ENCODE peak calls at places on chromosomes 6 and 20, in ten cellular contexts. One of them, this sample, is unnamed.

GRCh38 chr6:93787841-93788240 is 368.5 kb upstream of the EPHA7 start:
- DNase-seq in psoas muscle: no peak
- DNase-seq in endothelial cell: no peak
- DNase-seq in CD8-positive, alpha-beta T cell: no peak
- DNase-seq in NCI-H510A treated with DMSO at 0.1 percent for 48 hours: no peak
- DNase-seq in GM19239: no peak
- DNase-seq in anterior cingulate cortex: no peak
- DNase-seq in activated naive CD8-positive, alpha-beta T cell treated with anti-CD3 and anti-CD28 coated beads, Interleukin-2, amount 50 U/mL, for 16 hours: no peak
- DNase-seq in iris pigment epithelial cell: peak; percentile 79
- DNase-seq in cerebellum: no peak
- DNase-seq in this sample: no peak

GRCh38 chr6:311679-312220 is 19.5 kb downstream of the DUSP22 start:
- DNase-seq in psoas muscle: no peak
- DNase-seq in endothelial cell: no peak
- DNase-seq in CD8-positive, alpha-beta T cell: no peak
- DNase-seq in NCI-H510A treated with DMSO at 0.1 percent for 48 hours: no peak
- DNase-seq in GM19239: no peak
- DNase-seq in anterior cingulate cortex: no peak
- DNase-seq in activated naive CD8-positive, alpha-beta T cell treated with anti-CD3 and anti-CD28 coated beads, Interleukin-2, amount 50 U/mL, for 16 hours: no peak
- DNase-seq in iris pigment epithelial cell: no peak
- DNase-seq in cerebellum: no peak
- DNase-seq in this sample: no peak

GRCh38 chr6:66032626-66033025 is 325.6 kb upstream of the EYS start:
- DNase-seq in psoas muscle: no peak
- DNase-seq in endothelial cell: no peak
- DNase-seq in CD8-positive, alpha-beta T cell: no peak
- DNase-seq in NCI-H510A treated with DMSO at 0.1 percent for 48 hours: no peak
- DNase-seq in GM19239: no peak
- DNase-seq in anterior cingulate cortex: no peak
- DNase-seq in activated naive CD8-positive, alpha-beta T cell treated with anti-CD3 and anti-CD28 coated beads, Interleukin-2, amount 50 U/mL, for 16 hours: no peak
- DNase-seq in iris pigment epithelial cell: no peak
- DNase-seq in cerebellum: no peak
- DNase-seq in this sample: no peak

GRCh38 chr6:53111865-53112264 is 36.8 kb downstream of the GCM1 start:
- DNase-seq in psoas muscle: no peak
- DNase-seq in endothelial cell: no peak
- DNase-seq in CD8-positive, alpha-beta T cell: no peak
- DNase-seq in NCI-H510A treated with DMSO at 0.1 percent for 48 hours: peak; percentile 57
- DNase-seq in GM19239: no peak
- DNase-seq in anterior cingulate cortex: no peak
- DNase-seq in activated naive CD8-positive, alpha-beta T cell treated with anti-CD3 and anti-CD28 coated beads, Interleukin-2, amount 50 U/mL, for 16 hours: no peak
- DNase-seq in iris pigment epithelial cell: no peak
- DNase-seq in cerebellum: no peak
- DNase-seq in this sample: no peak

GRCh38 chr6:112150363-112150762 is 63.0 kb downstream of the FAM229B start:
- DNase-seq in psoas muscle: no peak
- DNase-seq in endothelial cell: no peak
- DNase-seq in CD8-positive, alpha-beta T cell: no peak
- DNase-seq in NCI-H510A treated with DMSO at 0.1 percent for 48 hours: no peak
- DNase-seq in GM19239: no peak
- DNase-seq in anterior cingulate cortex: no peak
- DNase-seq in activated naive CD8-positive, alpha-beta T cell treated with anti-CD3 and anti-CD28 coated beads, Interleukin-2, amount 50 U/mL, for 16 hours: no peak
- DNase-seq in iris pigment epithelial cell: peak; percentile 42
- DNase-seq in cerebellum: no peak
- DNase-seq in this sample: peak; percentile 53

GRCh38 chr6:52335576-52335975 is 26.4 kb upstream of the PAQR8 start:
- DNase-seq in psoas muscle: no peak
- DNase-seq in endothelial cell: no peak
- DNase-seq in CD8-positive, alpha-beta T cell: no peak
- DNase-seq in NCI-H510A treated with DMSO at 0.1 percent for 48 hours: no peak
- DNase-seq in GM19239: no peak
- DNase-seq in anterior cingulate cortex: no peak
- DNase-seq in activated naive CD8-positive, alpha-beta T cell treated with anti-CD3 and anti-CD28 coated beads, Interleukin-2, amount 50 U/mL, for 16 hours: no peak
- DNase-seq in iris pigment epithelial cell: no peak
- DNase-seq in cerebellum: peak; percentile 45
- DNase-seq in this sample: no peak

GRCh38 chr6:90820436-90820835 is 233.6 kb upstream of the MAP3K7 start:
- DNase-seq in psoas muscle: no peak
- DNase-seq in endothelial cell: no peak
- DNase-seq in CD8-positive, alpha-beta T cell: no peak
- DNase-seq in NCI-H510A treated with DMSO at 0.1 percent for 48 hours: no peak
- DNase-seq in GM19239: no peak
- DNase-seq in anterior cingulate cortex: no peak
- DNase-seq in activated naive CD8-positive, alpha-beta T cell treated with anti-CD3 and anti-CD28 coated beads, Interleukin-2, amount 50 U/mL, for 16 hours: no peak
- DNase-seq in iris pigment epithelial cell: no peak
- DNase-seq in cerebellum: no peak
- DNase-seq in this sample: peak; percentile 8

GRCh38 chr6:89909991-89910390 is 15.7 kb downstream of the GJA10 start:
- DNase-seq in psoas muscle: no peak
- DNase-seq in endothelial cell: no peak
- DNase-seq in CD8-positive, alpha-beta T cell: no peak
- DNase-seq in NCI-H510A treated with DMSO at 0.1 percent for 48 hours: no peak
- DNase-seq in GM19239: no peak
- DNase-seq in anterior cingulate cortex: no peak
- DNase-seq in activated naive CD8-positive, alpha-beta T cell treated with anti-CD3 and anti-CD28 coated beads, Interleukin-2, amount 50 U/mL, for 16 hours: no peak
- DNase-seq in iris pigment epithelial cell: no peak
- DNase-seq in cerebellum: no peak
- DNase-seq in this sample: no peak

GRCh38 chr6:99602519-99603420 is 3.9 kb upstream of the PRDM13 start:
- DNase-seq in psoas muscle: no peak
- DNase-seq in endothelial cell: no peak
- DNase-seq in CD8-positive, alpha-beta T cell: no peak
- DNase-seq in NCI-H510A treated with DMSO at 0.1 percent for 48 hours: no peak
- DNase-seq in GM19239: no peak
- DNase-seq in anterior cingulate cortex: no peak
- DNase-seq in activated naive CD8-positive, alpha-beta T cell treated with anti-CD3 and anti-CD28 coated beads, Interleukin-2, amount 50 U/mL, for 16 hours: no peak
- DNase-seq in iris pigment epithelial cell: no peak
- DNase-seq in cerebellum: no peak
- DNase-seq in this sample: no peak

GRCh38 chr6:84681693-84682326 is 82.6 kb downstream of the TBX18 start:
- DNase-seq in psoas muscle: no peak
- DNase-seq in endothelial cell: no peak
- DNase-seq in CD8-positive, alpha-beta T cell: no peak
- DNase-seq in NCI-H510A treated with DMSO at 0.1 percent for 48 hours: no peak
- DNase-seq in GM19239: no peak
- DNase-seq in anterior cingulate cortex: no peak
- DNase-seq in activated naive CD8-positive, alpha-beta T cell treated with anti-CD3 and anti-CD28 coated beads, Interleukin-2, amount 50 U/mL, for 16 hours: no peak
- DNase-seq in iris pigment epithelial cell: no peak
- DNase-seq in cerebellum: no peak
- DNase-seq in this sample: no peak

GRCh38 chr20:63945031-63945658 is 11.1 kb downstream of the UCKL1 start:
- DNase-seq in psoas muscle: no peak
- DNase-seq in endothelial cell: no peak
- DNase-seq in CD8-positive, alpha-beta T cell: no peak
- DNase-seq in NCI-H510A treated with DMSO at 0.1 percent for 48 hours: no peak
- DNase-seq in GM19239: no peak
- DNase-seq in anterior cingulate cortex: no peak
- DNase-seq in activated naive CD8-positive, alpha-beta T cell treated with anti-CD3 and anti-CD28 coated beads, Interleukin-2, amount 50 U/mL, for 16 hours: no peak
- DNase-seq in iris pigment epithelial cell: no peak
- DNase-seq in cerebellum: no peak
- DNase-seq in this sample: no peak

GRCh38 chr20:44336086-44336485 is 757 bp upstream of the R3HDML start:
- DNase-seq in psoas muscle: no peak
- DNase-seq in endothelial cell: no peak
- DNase-seq in CD8-positive, alpha-beta T cell: no peak
- DNase-seq in NCI-H510A treated with DMSO at 0.1 percent for 48 hours: no peak
- DNase-seq in GM19239: no peak
- DNase-seq in anterior cingulate cortex: no peak
- DNase-seq in activated naive CD8-positive, alpha-beta T cell treated with anti-CD3 and anti-CD28 coated beads, Interleukin-2, amount 50 U/mL, for 16 hours: no peak
- DNase-seq in iris pigment epithelial cell: no peak
- DNase-seq in cerebellum: no peak
- DNase-seq in this sample: no peak

GRCh38 chr6:165573671-165574070 is 89.4 kb downstream of the PDE10A start:
- DNase-seq in psoas muscle: peak; percentile 47
- DNase-seq in endothelial cell: no peak
- DNase-seq in CD8-positive, alpha-beta T cell: no peak
- DNase-seq in NCI-H510A treated with DMSO at 0.1 percent for 48 hours: no peak
- DNase-seq in GM19239: no peak
- DNase-seq in anterior cingulate cortex: no peak
- DNase-seq in activated naive CD8-positive, alpha-beta T cell treated with anti-CD3 and anti-CD28 coated beads, Interleukin-2, amount 50 U/mL, for 16 hours: no peak
- DNase-seq in iris pigment epithelial cell: peak; percentile 46
- DNase-seq in cerebellum: peak; percentile 24
- DNase-seq in this sample: no peak

GRCh38 chr20:24722586-24722985 is 226.5 kb upstream of the CST7 start:
- DNase-seq in psoas muscle: no peak
- DNase-seq in endothelial cell: no peak
- DNase-seq in CD8-positive, alpha-beta T cell: no peak
- DNase-seq in NCI-H510A treated with DMSO at 0.1 percent for 48 hours: no peak
- DNase-seq in GM19239: no peak
- DNase-seq in anterior cingulate cortex: no peak
- DNase-seq in activated naive CD8-positive, alpha-beta T cell treated with anti-CD3 and anti-CD28 coated beads, Interleukin-2, amount 50 U/mL, for 16 hours: no peak
- DNase-seq in iris pigment epithelial cell: no peak
- DNase-seq in cerebellum: no peak
- DNase-seq in this sample: no peak

GRCh38 chr20:34753706-34754461 is 49.7 kb downstream of the TP53INP2 start:
- DNase-seq in psoas muscle: no peak
- DNase-seq in endothelial cell: no peak
- DNase-seq in CD8-positive, alpha-beta T cell: no peak
- DNase-seq in NCI-H510A treated with DMSO at 0.1 percent for 48 hours: no peak
- DNase-seq in GM19239: no peak
- DNase-seq in anterior cingulate cortex: no peak
- DNase-seq in activated naive CD8-positive, alpha-beta T cell treated with anti-CD3 and anti-CD28 coated beads, Interleukin-2, amount 50 U/mL, for 16 hours: no peak
- DNase-seq in iris pigment epithelial cell: peak; percentile 55
- DNase-seq in cerebellum: no peak
- DNase-seq in this sample: peak; percentile 9

GRCh38 chr6:404685-405423 is 13.3 kb downstream of the IRF4 start:
- DNase-seq in psoas muscle: no peak
- DNase-seq in endothelial cell: no peak
- DNase-seq in CD8-positive, alpha-beta T cell: no peak
- DNase-seq in NCI-H510A treated with DMSO at 0.1 percent for 48 hours: no peak
- DNase-seq in GM19239: no peak
- DNase-seq in anterior cingulate cortex: no peak
- DNase-seq in activated naive CD8-positive, alpha-beta T cell treated with anti-CD3 and anti-CD28 coated beads, Interleukin-2, amount 50 U/mL, for 16 hours: no peak
- DNase-seq in iris pigment epithelial cell: no peak
- DNase-seq in cerebellum: no peak
- DNase-seq in this sample: no peak

GRCh38 chr20:37526238-37526838 is 1.3 kb downstream of the BLCAP start:
- DNase-seq in psoas muscle: no peak
- DNase-seq in endothelial cell: peak; percentile 75
- DNase-seq in CD8-positive, alpha-beta T cell: no peak
- DNase-seq in NCI-H510A treated with DMSO at 0.1 percent for 48 hours: no peak
- DNase-seq in GM19239: no peak
- DNase-seq in anterior cingulate cortex: no peak
- DNase-seq in activated naive CD8-positive, alpha-beta T cell treated with anti-CD3 and anti-CD28 coated beads, Interleukin-2, amount 50 U/mL, for 16 hours: no peak
- DNase-seq in iris pigment epithelial cell: peak; percentile 59
- DNase-seq in cerebellum: no peak
- DNase-seq in this sample: peak; percentile 74

GRCh38 chr6:142301421-142302391 is at the start of gene ADGRG6:
- DNase-seq in psoas muscle: peak; percentile 56
- DNase-seq in endothelial cell: peak; percentile 28
- DNase-seq in CD8-positive, alpha-beta T cell: peak; percentile 4
- DNase-seq in NCI-H510A treated with DMSO at 0.1 percent for 48 hours: no peak
- DNase-seq in GM19239: peak; percentile 9
- DNase-seq in anterior cingulate cortex: no peak
- DNase-seq in activated naive CD8-positive, alpha-beta T cell treated with anti-CD3 and anti-CD28 coated beads, Interleukin-2, amount 50 U/mL, for 16 hours: peak; percentile 9
- DNase-seq in iris pigment epithelial cell: peak; percentile 30
- DNase-seq in cerebellum: no peak
- DNase-seq in this sample: peak; percentile 74

This sample was measured in ELR.